ENCODE peak calls at places on chromosomes 5 and 9, in seven cellular contexts. N is HCT116, C is HepG2, A is K562, F is GM12878, J is H1, T is SK-N-SH. Z is an unnamed sample.

GRCh38 chr5:37900692-37901091 is 60.9 kb upstream of the GDNF start:
- DNase-seq in N (peak; percentile 10), C (peak; percentile 29), A (peak; percentile 8), F (no peak), J (no peak), T (peak; percentile 4), Z (no peak)

GRCh38 chr5:135156715-135157404 is 122.8 kb upstream of the PITX1 start:
- DNase-seq in N (no peak), C (peak; percentile 98), A (no peak), F (no peak), J (no peak), T (no peak), Z (no peak)

GRCh38 chr9:79360387-79361347 is 211.1 kb upstream of the TLE4 start:
- DNase-seq in N (no peak), C (no peak), A (no peak), F (no peak), J (no peak), T (no peak), Z (peak; percentile 52)

GRCh38 chr9:124596172-124596839 is 89.1 kb upstream of the NR5A1 start:
- DNase-seq in N (no peak), C (no peak), A (no peak), F (no peak), J (no peak), T (no peak), Z (no peak)

GRCh38 chr9:5493597-5494511 is 16.5 kb upstream of the PDCD1LG2 start:
- DNase-seq in N (no peak), C (no peak), A (peak; percentile 52), F (peak; percentile 96), J (no peak), T (no peak), Z (no peak)

GRCh38 chr9:127520941-127521918 is 69.9 kb downstream of the LRSAM1 start:
- DNase-seq in N (no peak), C (no peak), A (no peak), F (no peak), J (no peak), T (no peak), Z (no peak)

GRCh38 chr5:179763215-179763945 is 30.4 kb upstream of the LTC4S start:
- DNase-seq in N (peak; percentile 38), C (peak; percentile 77), A (peak; percentile 84), F (no peak), J (no peak), T (peak; percentile 84), Z (peak; percentile 59)

GRCh38 chr9:105216440-105217178 is 27.8 kb upstream of the SLC44A1 start:
- DNase-seq in N (no peak), C (peak; percentile 40), A (no peak), F (no peak), J (no peak), T (no peak), Z (no peak)

GRCh38 chr5:139482050-139482889 is at the start of gene STING1:
- DNase-seq in N (peak; percentile 71), C (peak; percentile 63), A (peak; percentile 96), F (peak; percentile 41), J (no peak), T (peak; percentile 66), Z (peak; percentile 96)

GRCh38 chr5:159698322-159698721 is 218.0 kb upstream of the ADRA1B start:
- DNase-seq in N (no peak), C (no peak), A (no peak), F (no peak), J (no peak), T (no peak), Z (no peak)

GRCh38 chr5:8851101-8851500 is 694.8 kb downstream of the SEMA5A start:
- DNase-seq in N (no peak), C (no peak), A (no peak), F (no peak), J (no peak), T (peak; percentile 15), Z (no peak)

GRCh38 chr9:120439147-120439546 is 140.8 kb downstream of the CDK5RAP2 start:
- DNase-seq in N (no peak), C (peak; percentile 17), A (peak; percentile 29), F (no peak), J (peak; percentile 59), T (peak; percentile 32), Z (peak; percentile 14)

GRCh38 chr5:98768160-98769005 is 5.1 kb upstream of the RGMB start:
- DNase-seq in N (no peak), C (peak; percentile 46), A (peak; percentile 29), F (no peak), J (peak; percentile 82), T (peak; percentile 73), Z (peak; percentile 65)

GRCh38 chr9:124320062-124320973 is 62.6 kb downstream of the NEK6 start:
- DNase-seq in N (peak; percentile 28), C (peak; percentile 47), A (peak; percentile 76), F (no peak), J (peak; percentile 93), T (peak; percentile 92), Z (peak; percentile 83)

GRCh38 chr5:65984098-65984885 is 57.9 kb downstream of the ERBIN start:
- DNase-seq in N (no peak), C (no peak), A (no peak), F (no peak), J (no peak), T (no peak), Z (no peak)

GRCh38 chr5:10421841-10422691 is 19.6 kb upstream of the ROPN1L start:
- DNase-seq in N (no peak), C (no peak), A (no peak), F (no peak), J (no peak), T (no peak), Z (no peak)

GRCh38 chr5:62547929-62548678 is 30.5 kb upstream of the LRRC70 start:
- DNase-seq in N (no peak), C (no peak), A (no peak), F (no peak), J (no peak), T (no peak), Z (no peak)

GRCh38 chr5:149636191-149636860 is 55.0 kb downstream of the ARHGEF37 start:
- DNase-seq in N (no peak), C (no peak), A (no peak), F (no peak), J (no peak), T (no peak), Z (no peak)

GRCh38 chr9:72769546-72769945 is 183.3 kb downstream of the ALDH1A1 start:
- DNase-seq in N (no peak), C (no peak), A (no peak), F (no peak), J (no peak), T (no peak), Z (no peak)

GRCh38 chr5:78779771-78780616 is 131.4 kb upstream of the LHFPL2 start:
- DNase-seq in N (no peak), C (no peak), A (peak; percentile 38), F (no peak), J (no peak), T (no peak), Z (no peak)

GRCh38 chr5:78777901-78778300 is 129.3 kb upstream of the LHFPL2 start:
- DNase-seq in N (no peak), C (no peak), A (peak; percentile 27), F (no peak), J (no peak), T (no peak), Z (no peak)

GRCh38 chr5:78776637-78777036 is 128.1 kb upstream of the LHFPL2 start:
- DNase-seq in N (no peak), C (peak; percentile 27), A (no peak), F (no peak), J (no peak), T (no peak), Z (no peak)

GRCh38 chr5:78779262-78779661 is 130.7 kb upstream of the LHFPL2 start:
- DNase-seq in N (no peak), C (no peak), A (no peak), F (no peak), J (no peak), T (no peak), Z (no peak)

GRCh38 chr5:78778538-78778937 is 130.0 kb upstream of the LHFPL2 start:
- DNase-seq in N (no peak), C (no peak), A (no peak), F (no peak), J (no peak), T (no peak), Z (no peak)
- TF ChIP-seq JUND in N (no peak), C (no peak), A (no peak), F (no peak), J (no peak), T (no peak), Z (no peak)

GRCh38 chr5:170573660-170574059 is 69.8 kb downstream of the KCNIP1 start:
- DNase-seq in N (no peak), C (no peak), A (no peak), F (no peak), J (no peak), T (no peak), Z (no peak)
- TF ChIP-seq JUND in N (no peak), C (no peak), A (no peak), F (no peak), J (no peak), T (no peak), Z (no peak)

GRCh38 chr5:79922626-79923025 is 68.4 kb downstream of the MTX3 start:
- DNase-seq in N (no peak), C (no peak), A (no peak), F (no peak), J (no peak), T (no peak), Z (no peak)

GRCh38 chr5:79923431-79923830 is 67.6 kb downstream of the MTX3 start:
- DNase-seq in N (no peak), C (no peak), A (no peak), F (no peak), J (no peak), T (no peak), Z (no peak)

GRCh38 chr5:79929095-79929494 is 62.0 kb downstream of the MTX3 start:
- DNase-seq in N (no peak), C (no peak), A (no peak), F (no peak), J (no peak), T (no peak), Z (no peak)

GRCh38 chr5:79924936-79925893 is 65.8 kb downstream of the MTX3 start:
- DNase-seq in N (no peak), C (no peak), A (no peak), F (no peak), J (no peak), T (no peak), Z (peak; percentile 13)
- TF ChIP-seq JUND in N (no peak), C (no peak), A (no peak), F (no peak), J (no peak), T (no peak), Z (no peak)

GRCh38 chr5:55308254-55308836 is 556 bp downstream of the MTREX start:
- DNase-seq in N (no peak), C (peak; percentile 4), A (peak; percentile 37), F (no peak), J (no peak), T (peak; percentile 33), Z (no peak)
- TF ChIP-seq JUND in N (no peak), C (no peak), A (no peak), F (no peak), J (no peak), T (no peak), Z (no peak)